ENCODE peak calls at places on chromosomes 16 and 17, in six cellular contexts. R is SK-N-SH, C is HCT116, N is HepG2, L is K562, J is GM12878. T is an unnamed sample.

GRCh38 chr17:17952691-17953090 is 19.5 kb downstream of the TOM1L2 start:
- DNase-seq in R (no peak), C (no peak), N (no peak), L (no peak), J (no peak), T (no peak)

GRCh38 chr16:874366-875181 is 74.0 kb upstream of the GNG13 start:
- DNase-seq in R (no peak), C (no peak), N (no peak), L (peak), J (no peak), T (no peak)

GRCh38 chr17:21381076-21381706 is 5.0 kb downstream of the KCNJ12 start:
- DNase-seq in R (no peak), C (no peak), N (no peak), L (no peak), J (no peak), T (no peak)

GRCh38 chr16:11329080-11329491 is 16.2 kb upstream of the RMI2 start:
- DNase-seq in R (no peak), C (no peak), N (no peak), L (no peak), J (peak), T (no peak)

GRCh38 chr17:47935961-47936360 is 5.4 kb upstream of the PNPO start:
- DNase-seq in R (no peak), C (peak), N (no peak), L (peak), J (no peak), T (no peak)

GRCh38 chr16:56226187-56226586 is 34.9 kb downstream of the GNAO1 start:
- DNase-seq in R (no peak), C (no peak), N (no peak), L (no peak), J (no peak), T (no peak)

GRCh38 chr16:86961133-86961720 is 356.0 kb downstream of the C16orf95 start:
- DNase-seq in R (no peak), C (no peak), N (no peak), L (no peak), J (no peak), T (no peak)

GRCh38 chr17:30969989-30970680 is 704 bp upstream of the RNF135 start:
- DNase-seq in R (no peak), C (no peak), N (no peak), L (no peak), J (no peak), T (peak)

GRCh38 chr17:35931794-35932419 is 1.3 kb upstream of the RDM1 start:
- DNase-seq in R (no peak), C (no peak), N (no peak), L (peak), J (no peak), T (no peak)

GRCh38 chr16:73396556-73396955 is 348.6 kb upstream of the ZFHX3 start:
- DNase-seq in R (no peak), C (no peak), N (no peak), L (no peak), J (no peak), T (no peak)

GRCh38 chr17:10357768-10358167 is 15.0 kb downstream of the MYH13 start:
- DNase-seq in R (peak), C (no peak), N (no peak), L (peak), J (no peak), T (peak)

GRCh38 chr17:59527325-59527917 is 38.0 kb upstream of the DHX40 start:
- DNase-seq in R (no peak), C (no peak), N (no peak), L (peak), J (no peak), T (no peak)

GRCh38 chr17:66746736-66747135 is 88.2 kb upstream of the CACNG5 start:
- DNase-seq in R (no peak), C (no peak), N (no peak), L (no peak), J (no peak), T (no peak)

GRCh38 chr16:30666681-30667080 is 8.4 kb downstream of the FBRS start:
- DNase-seq in R (no peak), C (no peak), N (no peak), L (no peak), J (no peak), T (no peak)

DNA sequence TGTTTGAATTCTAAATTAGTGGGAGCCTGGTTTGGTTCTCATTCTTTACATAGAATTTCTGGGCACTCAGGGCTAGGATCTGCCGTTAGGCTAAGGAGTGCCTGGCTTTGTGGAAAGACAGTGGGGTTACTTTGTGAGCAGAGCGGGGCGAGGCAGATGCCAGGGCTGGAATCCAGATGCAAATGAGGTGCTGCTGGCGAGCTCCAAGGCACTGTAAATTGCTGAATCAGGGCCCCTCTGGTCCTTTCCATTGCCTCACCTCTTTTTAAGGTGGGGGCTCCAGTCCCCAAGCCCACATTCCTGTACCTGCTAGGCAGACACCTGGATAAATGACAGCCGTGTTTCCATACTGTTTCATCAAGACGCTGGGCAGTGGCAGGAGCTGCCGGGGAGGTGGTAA is 33.8 kb downstream of the PIPOX start:
- DNase-seq in R (no peak), C (no peak), N (no peak), L (no peak), J (no peak), T (no peak)
- TF ChIP-seq JUND in R (no peak), C (no peak), N (no peak), L (no peak), J (no peak), T (peak)

GRCh38 chr17:65048441-65048840 is 8.1 kb downstream of the GNA13 start:
- DNase-seq in R (no peak), C (no peak), N (no peak), L (no peak), J (no peak), T (no peak)
- H3K27ac ChIP-seq in R (no peak), C (no peak), N (no peak), L (no peak), J (peak), T (no peak)

GRCh38 chr17:29880031-29880430 is 50.0 kb downstream of the SSH2 start:
- DNase-seq in R (no peak), C (no peak), N (no peak), L (no peak), J (no peak), T (no peak)
- TF ChIP-seq JUND in R (no peak), C (no peak), N (no peak), L (no peak), J (no peak), T (no peak)

GRCh38 chr17:81126281-81127132 is 38.8 kb upstream of the PVALEF start:
- DNase-seq in R (no peak), C (no peak), N (no peak), L (no peak), J (no peak), T (no peak)
- H3K27ac ChIP-seq in R (no peak), C (no peak), N (no peak), L (no peak), J (no peak), T (no peak)

GRCh38 chr17:80361495-80362220 is 53.3 kb upstream of the ENDOV start:
- DNase-seq in R (peak), C (no peak), N (no peak), L (peak), J (no peak), T (peak)
- TF ChIP-seq JUND in R (no peak), C (no peak), N (no peak), L (no peak), J (no peak), T (no peak)

GRCh38 chr16:9885876-9886275 is 296.4 kb downstream of the GRIN2A start:
- DNase-seq in R (no peak), C (no peak), N (no peak), L (no peak), J (no peak), T (no peak)
- H3K27ac ChIP-seq in R (no peak), C (no peak), N (no peak), L (no peak), J (no peak), T (no peak)

GRCh38 chr17:56595831-56596740 is 2.6 kb downstream of the NOG start:
- DNase-seq in R (peak), C (no peak), N (no peak), L (no peak), J (no peak), T (no peak)
- TF ChIP-seq JUND in R (no peak), C (no peak), N (no peak), L (no peak), J (no peak), T (no peak)